ENCODE peak calls at places on chromosomes 12 and 14, in ten cellular contexts. One of them, this sample, is unnamed.

GRCh38 chr14:73721101-73721821 is 7.1 kb upstream of the PNMA1 start:
- DNase-seq in A172: no peak
- DNase-seq in CD8-positive, alpha-beta memory T cell: no peak
- DNase-seq in activated gamma-delta T cell treated with anti-CD3 and anti-CD28 coated beads, Interleukin-2, amount 50 U/mL, for 16 hours: no peak
- DNase-seq in AG04449: no peak
- DNase-seq in AG08395: no peak
- DNase-seq in T-helper 2 cell: no peak
- DNase-seq in stimulated activated CD8-positive, alpha-beta memory T cell treated with anti-CD3 and anti-CD28 coated beads, Interleukin-7, amount 100 ng/mL, for 24 hours: no peak
- DNase-seq in aorta: no peak
- DNase-seq in MCF 10A: no peak
- DNase-seq in this sample: no peak

GRCh38 chr12:50200507-50201273 is 33.5 kb upstream of the CERS5 start:
- DNase-seq in T-helper 2 cell: no peak
- DNase-seq in stimulated activated CD8-positive, alpha-beta memory T cell treated with anti-CD3 and anti-CD28 coated beads, Interleukin-7, amount 100 ng/mL, for 24 hours: no peak
- DNase-seq in MCF 10A: no peak
- DNase-seq in A172: peak
- DNase-seq in aorta: no peak
- DNase-seq in CD8-positive, alpha-beta memory T cell: no peak
- DNase-seq in activated gamma-delta T cell treated with anti-CD3 and anti-CD28 coated beads, Interleukin-2, amount 50 U/mL, for 16 hours: no peak
- DNase-seq in AG04449: peak
- DNase-seq in AG08395: peak
- DNase-seq in this sample: no peak

GRCh38 chr14:41609704-41610183 is 3.1 kb downstream of the LRFN5 start:
- DNase-seq in AG08395: no peak
- DNase-seq in T-helper 2 cell: no peak
- DNase-seq in CD8-positive, alpha-beta memory T cell: no peak
- DNase-seq in stimulated activated CD8-positive, alpha-beta memory T cell treated with anti-CD3 and anti-CD28 coated beads, Interleukin-7, amount 100 ng/mL, for 24 hours: no peak
- DNase-seq in aorta: peak
- DNase-seq in AG04449: no peak
- DNase-seq in A172: peak
- DNase-seq in activated gamma-delta T cell treated with anti-CD3 and anti-CD28 coated beads, Interleukin-2, amount 50 U/mL, for 16 hours: no peak
- DNase-seq in MCF 10A: no peak
- DNase-seq in this sample: no peak

GRCh38 chr14:89902876-89903275 is 51.7 kb downstream of the EFCAB11 start:
- DNase-seq in CD8-positive, alpha-beta memory T cell: no peak
- DNase-seq in aorta: no peak
- DNase-seq in MCF 10A: no peak
- DNase-seq in T-helper 2 cell: no peak
- DNase-seq in stimulated activated CD8-positive, alpha-beta memory T cell treated with anti-CD3 and anti-CD28 coated beads, Interleukin-7, amount 100 ng/mL, for 24 hours: no peak
- DNase-seq in A172: no peak
- DNase-seq in AG08395: no peak
- DNase-seq in AG04449: no peak
- DNase-seq in activated gamma-delta T cell treated with anti-CD3 and anti-CD28 coated beads, Interleukin-2, amount 50 U/mL, for 16 hours: no peak
- DNase-seq in this sample: no peak

GRCh38 chr14:24054324-24054641 is 2.5 kb downstream of the CARMIL3 start:
- DNase-seq in activated gamma-delta T cell treated with anti-CD3 and anti-CD28 coated beads, Interleukin-2, amount 50 U/mL, for 16 hours: no peak
- DNase-seq in aorta: no peak
- DNase-seq in CD8-positive, alpha-beta memory T cell: no peak
- DNase-seq in stimulated activated CD8-positive, alpha-beta memory T cell treated with anti-CD3 and anti-CD28 coated beads, Interleukin-7, amount 100 ng/mL, for 24 hours: no peak
- DNase-seq in MCF 10A: no peak
- DNase-seq in AG04449: no peak
- DNase-seq in A172: no peak
- DNase-seq in AG08395: no peak
- DNase-seq in T-helper 2 cell: no peak
- DNase-seq in this sample: no peak

GRCh38 chr12:23462546-23462945 is 486.9 kb downstream of the SOX5 start:
- DNase-seq in activated gamma-delta T cell treated with anti-CD3 and anti-CD28 coated beads, Interleukin-2, amount 50 U/mL, for 16 hours: no peak
- DNase-seq in MCF 10A: no peak
- DNase-seq in A172: no peak
- DNase-seq in stimulated activated CD8-positive, alpha-beta memory T cell treated with anti-CD3 and anti-CD28 coated beads, Interleukin-7, amount 100 ng/mL, for 24 hours: no peak
- DNase-seq in AG08395: no peak
- DNase-seq in T-helper 2 cell: no peak
- DNase-seq in AG04449: no peak
- DNase-seq in CD8-positive, alpha-beta memory T cell: no peak
- DNase-seq in aorta: no peak
- DNase-seq in this sample: no peak

GRCh38 chr14:22438742-22439141 is 150.3 kb downstream of the DAD1 start:
- DNase-seq in activated gamma-delta T cell treated with anti-CD3 and anti-CD28 coated beads, Interleukin-2, amount 50 U/mL, for 16 hours: no peak
- DNase-seq in aorta: no peak
- DNase-seq in MCF 10A: no peak
- DNase-seq in stimulated activated CD8-positive, alpha-beta memory T cell treated with anti-CD3 and anti-CD28 coated beads, Interleukin-7, amount 100 ng/mL, for 24 hours: no peak
- DNase-seq in CD8-positive, alpha-beta memory T cell: no peak
- DNase-seq in T-helper 2 cell: no peak
- DNase-seq in AG04449: no peak
- DNase-seq in AG08395: no peak
- DNase-seq in A172: no peak
- DNase-seq in this sample: no peak

GRCh38 chr12:22038734-22039133 is 7.3 kb upstream of the CMAS start:
- DNase-seq in T-helper 2 cell: no peak
- DNase-seq in stimulated activated CD8-positive, alpha-beta memory T cell treated with anti-CD3 and anti-CD28 coated beads, Interleukin-7, amount 100 ng/mL, for 24 hours: no peak
- DNase-seq in activated gamma-delta T cell treated with anti-CD3 and anti-CD28 coated beads, Interleukin-2, amount 50 U/mL, for 16 hours: no peak
- DNase-seq in MCF 10A: no peak
- DNase-seq in A172: no peak
- DNase-seq in AG08395: no peak
- DNase-seq in aorta: no peak
- DNase-seq in CD8-positive, alpha-beta memory T cell: no peak
- DNase-seq in AG04449: no peak
- DNase-seq in this sample: no peak

GRCh38 chr14:35384386-35385041 is 20.0 kb downstream of the NFKBIA start:
- DNase-seq in A172: peak
- DNase-seq in CD8-positive, alpha-beta memory T cell: no peak
- DNase-seq in stimulated activated CD8-positive, alpha-beta memory T cell treated with anti-CD3 and anti-CD28 coated beads, Interleukin-7, amount 100 ng/mL, for 24 hours: no peak
- DNase-seq in activated gamma-delta T cell treated with anti-CD3 and anti-CD28 coated beads, Interleukin-2, amount 50 U/mL, for 16 hours: no peak
- DNase-seq in aorta: no peak
- DNase-seq in MCF 10A: peak
- DNase-seq in AG08395: peak
- DNase-seq in T-helper 2 cell: no peak
- DNase-seq in AG04449: peak
- DNase-seq in this sample: peak

GRCh38 chr12:95547522-95548055 is 3.7 kb downstream of the USP44 start:
- DNase-seq in AG04449: no peak
- DNase-seq in activated gamma-delta T cell treated with anti-CD3 and anti-CD28 coated beads, Interleukin-2, amount 50 U/mL, for 16 hours: no peak
- DNase-seq in stimulated activated CD8-positive, alpha-beta memory T cell treated with anti-CD3 and anti-CD28 coated beads, Interleukin-7, amount 100 ng/mL, for 24 hours: no peak
- DNase-seq in CD8-positive, alpha-beta memory T cell: no peak
- DNase-seq in MCF 10A: no peak
- DNase-seq in aorta: no peak
- DNase-seq in AG08395: peak
- DNase-seq in A172: no peak
- DNase-seq in T-helper 2 cell: no peak
- DNase-seq in this sample: no peak

GRCh38 chr12:8906781-8907180 is 7.5 kb upstream of the PHC1 start:
- DNase-seq in activated gamma-delta T cell treated with anti-CD3 and anti-CD28 coated beads, Interleukin-2, amount 50 U/mL, for 16 hours: no peak
- DNase-seq in AG04449: no peak
- DNase-seq in AG08395: no peak
- DNase-seq in A172: no peak
- DNase-seq in T-helper 2 cell: no peak
- DNase-seq in MCF 10A: no peak
- DNase-seq in stimulated activated CD8-positive, alpha-beta memory T cell treated with anti-CD3 and anti-CD28 coated beads, Interleukin-7, amount 100 ng/mL, for 24 hours: no peak
- DNase-seq in CD8-positive, alpha-beta memory T cell: no peak
- DNase-seq in aorta: no peak
- DNase-seq in this sample: no peak

GRCh38 chr14:31113794-31114193 is 87.6 kb upstream of the STRN3 start:
- DNase-seq in MCF 10A: no peak
- DNase-seq in CD8-positive, alpha-beta memory T cell: no peak
- DNase-seq in AG08395: no peak
- DNase-seq in T-helper 2 cell: no peak
- DNase-seq in AG04449: no peak
- DNase-seq in A172: no peak
- DNase-seq in aorta: no peak
- DNase-seq in activated gamma-delta T cell treated with anti-CD3 and anti-CD28 coated beads, Interleukin-2, amount 50 U/mL, for 16 hours: no peak
- DNase-seq in stimulated activated CD8-positive, alpha-beta memory T cell treated with anti-CD3 and anti-CD28 coated beads, Interleukin-7, amount 100 ng/mL, for 24 hours: no peak
- DNase-seq in this sample: no peak

GRCh38 chr12:89245090-89245489 is 107.2 kb downstream of the DUSP6 start:
- DNase-seq in CD8-positive, alpha-beta memory T cell: peak
- DNase-seq in AG04449: no peak
- DNase-seq in AG08395: no peak
- DNase-seq in T-helper 2 cell: no peak
- DNase-seq in stimulated activated CD8-positive, alpha-beta memory T cell treated with anti-CD3 and anti-CD28 coated beads, Interleukin-7, amount 100 ng/mL, for 24 hours: no peak
- DNase-seq in aorta: no peak
- DNase-seq in activated gamma-delta T cell treated with anti-CD3 and anti-CD28 coated beads, Interleukin-2, amount 50 U/mL, for 16 hours: peak
- DNase-seq in A172: no peak
- DNase-seq in MCF 10A: no peak
- DNase-seq in this sample: no peak

GRCh38 chr12:21566223-21566906 is 38.3 kb downstream of the GYS2 start:
- DNase-seq in AG04449: no peak
- DNase-seq in aorta: no peak
- DNase-seq in MCF 10A: no peak
- DNase-seq in T-helper 2 cell: no peak
- DNase-seq in A172: no peak
- DNase-seq in stimulated activated CD8-positive, alpha-beta memory T cell treated with anti-CD3 and anti-CD28 coated beads, Interleukin-7, amount 100 ng/mL, for 24 hours: no peak
- DNase-seq in AG08395: no peak
- DNase-seq in CD8-positive, alpha-beta memory T cell: no peak
- DNase-seq in activated gamma-delta T cell treated with anti-CD3 and anti-CD28 coated beads, Interleukin-2, amount 50 U/mL, for 16 hours: no peak
- DNase-seq in this sample: no peak

GRCh38 chr14:38101679-38102078 is 106.0 kb upstream of the SSTR1 start:
- DNase-seq in aorta: no peak
- DNase-seq in T-helper 2 cell: no peak
- DNase-seq in stimulated activated CD8-positive, alpha-beta memory T cell treated with anti-CD3 and anti-CD28 coated beads, Interleukin-7, amount 100 ng/mL, for 24 hours: no peak
- DNase-seq in A172: no peak
- DNase-seq in CD8-positive, alpha-beta memory T cell: no peak
- DNase-seq in activated gamma-delta T cell treated with anti-CD3 and anti-CD28 coated beads, Interleukin-2, amount 50 U/mL, for 16 hours: no peak
- DNase-seq in AG08395: no peak
- DNase-seq in MCF 10A: no peak
- DNase-seq in AG04449: no peak
- DNase-seq in this sample: no peak

GRCh38 chr12:79055926-79056674 is 191.5 kb downstream of the SYT1 start:
- DNase-seq in A172: peak
- DNase-seq in AG04449: no peak
- DNase-seq in T-helper 2 cell: no peak
- DNase-seq in AG08395: peak
- DNase-seq in activated gamma-delta T cell treated with anti-CD3 and anti-CD28 coated beads, Interleukin-2, amount 50 U/mL, for 16 hours: no peak
- DNase-seq in stimulated activated CD8-positive, alpha-beta memory T cell treated with anti-CD3 and anti-CD28 coated beads, Interleukin-7, amount 100 ng/mL, for 24 hours: no peak
- DNase-seq in aorta: no peak
- DNase-seq in MCF 10A: peak
- DNase-seq in CD8-positive, alpha-beta memory T cell: no peak
- DNase-seq in this sample: no peak

GRCh38 chr12:9787340-9787737 is 26.6 kb upstream of the CD69 start:
- DNase-seq in activated gamma-delta T cell treated with anti-CD3 and anti-CD28 coated beads, Interleukin-2, amount 50 U/mL, for 16 hours: no peak
- DNase-seq in AG08395: peak
- DNase-seq in T-helper 2 cell: no peak
- DNase-seq in stimulated activated CD8-positive, alpha-beta memory T cell treated with anti-CD3 and anti-CD28 coated beads, Interleukin-7, amount 100 ng/mL, for 24 hours: no peak
- DNase-seq in aorta: no peak
- DNase-seq in MCF 10A: no peak
- DNase-seq in AG04449: no peak
- DNase-seq in A172: no peak
- DNase-seq in CD8-positive, alpha-beta memory T cell: no peak
- DNase-seq in this sample: no peak

GRCh38 chr12:93415723-93416464 is 25.9 kb downstream of the UBE2N start:
- DNase-seq in AG08395: peak
- DNase-seq in aorta: no peak
- DNase-seq in stimulated activated CD8-positive, alpha-beta memory T cell treated with anti-CD3 and anti-CD28 coated beads, Interleukin-7, amount 100 ng/mL, for 24 hours: no peak
- DNase-seq in A172: no peak
- DNase-seq in T-helper 2 cell: no peak
- DNase-seq in activated gamma-delta T cell treated with anti-CD3 and anti-CD28 coated beads, Interleukin-2, amount 50 U/mL, for 16 hours: no peak
- DNase-seq in MCF 10A: no peak
- DNase-seq in AG04449: no peak
- DNase-seq in CD8-positive, alpha-beta memory T cell: no peak
- DNase-seq in this sample: no peak